ENCODE peak calls at places on chromosomes 12 and 14, in six cellular contexts. I, D, T, X, N and A are unnamed samples.

GRCh38 chr12:111448831-111449790 is 43.4 kb downstream of the SH2B3 start:
- DNase-seq in I (no peak), D (no peak), T (peak; percentile 46), X (no peak), N (no peak), A (no peak)

GRCh38 chr12:50614167-50614762 is 109.5 kb downstream of the DIP2B start:
- DNase-seq in I (no peak), D (no peak), T (no peak), X (peak; percentile 93), N (no peak), A (no peak)

GRCh38 chr12:2858334-2858733 is 1.5 kb upstream of the TEX52 start:
- DNase-seq in I (no peak), D (no peak), T (no peak), X (no peak), N (no peak), A (no peak)

GRCh38 chr12:40663781-40664180 is 28.5 kb upstream of the CNTN1 start:
- DNase-seq in I (no peak), D (no peak), T (no peak), X (no peak), N (no peak), A (no peak)

GRCh38 chr14:85934123-85934885 is 404.4 kb downstream of the FLRT2 start:
- DNase-seq in I (peak; percentile 70), D (peak; percentile 44), T (peak; percentile 75), X (peak; percentile 0), N (peak; percentile 30), A (no peak)

GRCh38 chr12:92027243-92027642 is 118.4 kb downstream of the BTG1 start:
- DNase-seq in I (no peak), D (no peak), T (no peak), X (no peak), N (no peak), A (no peak)

GRCh38 chr12:103928736-103929050 is 1.5 kb upstream of the HSP90B1 start:
- DNase-seq in I (no peak), D (peak; percentile 64), T (peak; percentile 72), X (no peak), N (no peak), A (no peak)

GRCh38 chr14:100890451-100890850 is 13.1 kb downstream of the RTL1 start:
- DNase-seq in I (no peak), D (peak; percentile 35), T (no peak), X (no peak), N (no peak), A (no peak)

GRCh38 chr12:132433641-132434395 is 56.1 kb upstream of the FBRSL1 start:
- DNase-seq in I (no peak), D (no peak), T (no peak), X (no peak), N (peak; percentile 19), A (no peak)

GRCh38 chr14:102316048-102316745 is 3.3 kb upstream of the ZNF839 start:
- DNase-seq in I (peak; percentile 74), D (peak; percentile 63), T (no peak), X (peak; percentile 81), N (peak; percentile 6), A (no peak)

GRCh38 chr12:111812881-111813741 is 28.9 kb upstream of the MAPKAPK5 start:
- DNase-seq in I (peak; percentile 90), D (peak; percentile 77), T (peak; percentile 75), X (peak; percentile 72), N (peak; percentile 90), A (peak; percentile 66)

GRCh38 chr12:110458756-110459155 is 8.6 kb upstream of the ARPC3 start:
- DNase-seq in I (no peak), D (no peak), T (no peak), X (no peak), N (no peak), A (no peak)

GRCh38 chr14:22112004-22112403 is 438.4 kb upstream of the OR4E1 start:
- DNase-seq in I (peak; percentile 8), D (no peak), T (peak; percentile 49), X (no peak), N (no peak), A (no peak)

GRCh38 chr12:99911076-99911475 is 73.7 kb downstream of the ANKS1B start:
- DNase-seq in I (peak; percentile 78), D (peak; percentile 56), T (no peak), X (peak; percentile 95), N (no peak), A (peak; percentile 74)

GRCh38 chr12:58502236-58502635 is 418.1 kb downstream of the LRIG3 start:
- DNase-seq in I (no peak), D (no peak), T (no peak), X (peak; percentile 69), N (no peak), A (no peak)

GRCh38 chr14:49550284-49551184 is 35.6 kb downstream of the RPS29 start:
- DNase-seq in I (peak; percentile 28), D (no peak), T (no peak), X (peak; percentile 20), N (no peak), A (no peak)

GRCh38 chr12:46373303-46374182 is 970 bp upstream of the SLC38A2 start:
- DNase-seq in I (no peak), D (peak; percentile 67), T (peak; percentile 76), X (peak; percentile 62), N (peak; percentile 58), A (no peak)

GRCh38 chr12:104672501-104673265 is 215.9 kb downstream of the CHST11 start:
- DNase-seq in I (peak; percentile 51), D (peak; percentile 88), T (no peak), X (peak; percentile 55), N (no peak), A (no peak)

GRCh38 chr12:89976866-89977265 is 268.2 kb upstream of the ATP2B1 start:
- DNase-seq in I (no peak), D (no peak), T (no peak), X (no peak), N (no peak), A (no peak)